ENCODE peak calls at places on chromosome 14, in four cellular contexts. G is spleen, Z is A549, O is upper lobe of right lung. Y is an unnamed sample.

GRCh38 chr14:93713726-93714405 is 74.4 kb downstream of the PRIMA1 start:
- DNase-seq in G (peak; percentile 61), O (no peak), Z (no peak), Y (no peak)

GRCh38 chr14:63544641-63545234 is 1.6 kb upstream of the PPP2R5E start:
- DNase-seq in O (no peak), G (no peak), Z (peak; percentile 47), Y (no peak)

GRCh38 chr14:86912689-86913088 is 1080.3 kb downstream of the GALC start:
- DNase-seq in O (no peak), Z (no peak), G (no peak), Y (no peak)

GRCh38 chr14:20684662-20685456 is 499 bp downstream of the RNASE4 start:
- DNase-seq in G (no peak), O (no peak), Z (peak; percentile 34), Y (no peak)

GRCh38 chr14:75046899-75047298 is 4.4 kb downstream of the MLH3 start:
- DNase-seq in Z (no peak), G (no peak), O (no peak), Y (no peak)

GRCh38 chr14:36579573-36580140 is 2.8 kb downstream of the NKX2-8 start:
- DNase-seq in G (no peak), O (no peak), Z (no peak), Y (no peak)

GRCh38 chr14:67705211-67705610 is 3.5 kb downstream of the RDH12 start:
- DNase-seq in Z (no peak), O (no peak), G (no peak), Y (no peak)

GRCh38 chr14:55086939-55087338 is 35.5 kb downstream of the MAPK1IP1L start:
- DNase-seq in O (no peak), Z (no peak), G (no peak), Y (no peak)

GRCh38 chr14:29442720-29443119 is 484.9 kb downstream of the PRKD1 start:
- DNase-seq in Z (no peak), O (no peak), G (no peak), Y (no peak)

GRCh38 chr14:100067481-100067880 is 2.3 kb downstream of the EVL start:
- DNase-seq in O (no peak), G (no peak), Z (no peak), Y (no peak)

GRCh38 chr14:42424501-42424900 is 817.8 kb downstream of the LRFN5 start:
- DNase-seq in Z (no peak), O (no peak), G (no peak), Y (no peak)

GRCh38 chr14:54650331-54651017 is 83.5 kb downstream of the SAMD4A start:
- DNase-seq in G (no peak), O (peak; percentile 70), Z (peak; percentile 21), Y (no peak)

GRCh38 chr14:105082703-105083102 is 17.5 kb upstream of the GPR132 start:
- DNase-seq in Z (no peak), O (peak; percentile 6), G (no peak), Y (peak; percentile 21)

GRCh38 chr14:81068384-81068783 is 113.0 kb downstream of the TSHR start:
- DNase-seq in G (no peak), O (no peak), Z (no peak), Y (no peak)

GRCh38 chr14:24311837-24312615 is 724 bp downstream of the LTB4R start:
- DNase-seq in G (peak; percentile 75), Z (no peak), O (no peak), Y (no peak)

GRCh38 chr14:33435911-33436310 is 497.2 kb downstream of the NPAS3 start:
- DNase-seq in O (no peak), G (no peak), Z (no peak), Y (no peak)

GRCh38 chr14:56199095-56199975 is 81.1 kb downstream of the PELI2 start:
- DNase-seq in G (no peak), Z (peak; percentile 63), O (no peak), Y (no peak)

GRCh38 chr14:69358233-69358963 is 39.7 kb downstream of the ERH start:
- DNase-seq in G (no peak), O (no peak), Z (no peak), Y (no peak)

GRCh38 chr14:79586401-79586800 is 624.9 kb downstream of the DIO2 start:
- DNase-seq in Z (no peak), G (no peak), O (peak; percentile 76), Y (no peak)

GRCh38 chr14:69963966-69964365 is 84.8 kb downstream of the SMOC1 start:
- DNase-seq in Z (no peak), O (no peak), G (no peak), Y (no peak)

GRCh38 chr14:74648643-74649042 is 36.6 kb upstream of the LTBP2 start:
- DNase-seq in G (no peak), Z (no peak), O (no peak), Y (no peak)

GRCh38 chr14:101589486-101590015 is 28.3 kb downstream of the DIO3 start:
- DNase-seq in Z (no peak), G (peak; percentile 40), O (peak; percentile 45), Y (no peak)

GRCh38 chr14:105489607-105490317 is 1.3 kb upstream of the TEDC1 start:
- DNase-seq in G (peak; percentile 94), Z (peak; percentile 78), O (peak; percentile 89), Y (no peak)

GRCh38 chr14:63938198-63939005 is 85.6 kb downstream of the SYNE2 start:
- DNase-seq in O (no peak), Z (no peak), G (no peak), Y (no peak)

GRCh38 chr14:21025374-21026151 is 702 bp upstream of the NDRG2 start:
- DNase-seq in O (peak; percentile 76), Z (no peak), G (peak; percentile 83), Y (no peak)

GRCh38 chr14:99188721-99189120 is 83.3 kb downstream of the BCL11B start:
- DNase-seq in G (no peak), O (no peak), Z (no peak), Y (no peak)

GRCh38 chr14:98633380-98633779 is 638.6 kb downstream of the BCL11B start:
- DNase-seq in O (no peak), Z (no peak), G (no peak), Y (no peak)

GRCh38 chr14:82854851-82855250 is 1321.2 kb upstream of the SEL1L start:
- DNase-seq in G (no peak), Z (no peak), O (no peak), Y (no peak)

GRCh38 chr14:28584951-28585350 is 181.6 kb upstream of the FOXG1 start:
- DNase-seq in G (no peak), Z (no peak), O (no peak), Y (no peak)

GRCh38 chr14:85731198-85731597 is 201.3 kb downstream of the FLRT2 start:
- DNase-seq in Z (no peak), G (no peak), O (no peak), Y (no peak)

GRCh38 chr14:74261288-74261687 is 22.0 kb downstream of the VSX2 start:
- DNase-seq in G (no peak), O (no peak), Z (no peak), Y (no peak)

GRCh38 chr14:95362180-95362494 is 42.4 kb upstream of the CLMN start:
- DNase-seq in O (no peak), Z (no peak), G (no peak), Y (no peak)

GRCh38 chr14:95363468-95363954 is 43.8 kb upstream of the CLMN start:
- DNase-seq in G (no peak), O (no peak), Z (no peak), Y (no peak)

GRCh38 chr14:95361373-95362179 is 41.9 kb upstream of the CLMN start:
- DNase-seq in O (peak; percentile 75), Z (peak; percentile 25), G (peak; percentile 84), Y (no peak)

GRCh38 chr14:95360828-95361227 is 41.1 kb upstream of the CLMN start:
- DNase-seq in Z (no peak), G (no peak), O (no peak), Y (no peak)

GRCh38 chr14:95359974-95360826 is 40.5 kb upstream of the CLMN start:
- DNase-seq in O (no peak), Z (no peak), G (no peak), Y (no peak)
- H3K4me3 ChIP-seq in O (no peak overlapping the region), Z (no peak overlapping the region), G (no peak overlapping the region), Y (no peak overlapping the region)

GRCh38 chr14:89245802-89246201 is 171.2 kb downstream of the FOXN3 start:
- DNase-seq in Z (no peak), O (no peak), G (no peak), Y (no peak)
- H3K27ac ChIP-seq in Z (no peak overlapping the region), O (no peak overlapping the region), G (no peak overlapping the region), Y (peak overlapping the region; percentile 91)

GRCh38 chr14:23307687-23308644 is 1.3 kb downstream of the BCL2L2 start:
- DNase-seq in Z (no peak), G (no peak), O (no peak), Y (no peak)

GRCh38 chr14:23308721-23309445 is 2.2 kb downstream of the BCL2L2 start:
- DNase-seq in Z (no peak), O (no peak), G (no peak), Y (no peak)

GRCh38 chr14:23307146-23307447 is 464 bp downstream of the BCL2L2 start:
- DNase-seq in O (no peak), G (no peak), Z (no peak), Y (no peak)

GRCh38 chr14:23306113-23306411 is 571 bp upstream of the BCL2L2 start:
- DNase-seq in Z (no peak), G (no peak), O (no peak), Y (no peak)

GRCh38 chr14:23306412-23307145 is at the start of gene BCL2L2:
- DNase-seq in Z (peak; percentile 66), O (peak; percentile 95), G (peak; percentile 90), Y (peak; percentile 94)
- H3K4me3 ChIP-seq in Z (peak within 1 kb of the TSS; percentile 74), O (peak within 1 kb of the TSS; percentile 79), G (peak within 1 kb of the TSS; percentile 57), Y (peak within 1 kb of the TSS; percentile 81)

DNA sequence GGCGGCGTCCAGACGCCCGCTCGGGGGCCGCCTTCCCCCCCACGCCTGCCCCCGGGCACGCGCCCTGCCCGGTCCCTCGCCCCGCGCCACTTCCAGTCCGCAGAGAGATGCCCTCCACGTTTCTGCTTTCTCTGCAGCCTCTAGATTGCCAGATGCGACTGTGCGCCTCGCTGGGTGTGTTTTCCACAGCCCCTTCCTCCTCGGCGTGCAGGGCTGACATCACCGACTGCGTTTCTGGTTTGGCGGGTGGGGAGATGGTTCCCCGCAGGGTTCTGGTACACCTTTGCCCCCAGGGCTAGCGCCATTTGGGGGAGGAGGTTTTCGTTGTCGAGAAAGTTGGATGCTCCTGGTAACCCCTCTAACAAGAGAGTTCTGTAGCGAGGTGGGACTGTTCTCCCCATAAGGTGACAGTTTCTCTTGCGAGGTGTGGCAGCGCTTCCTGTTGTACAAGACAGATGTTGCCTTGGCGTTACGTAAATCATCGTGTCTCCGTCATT is 1.5 kb downstream of the CALM1 start:
- DNase-seq in O (peak; percentile 79), G (peak; percentile 92), Z (no peak), Y (no peak)
- H3K27ac ChIP-seq in O (peak overlapping the region; percentile 89), G (peak overlapping the region; percentile 90), Z (peak overlapping the region; percentile 88), Y (peak overlapping the region; percentile 77)

DNA sequence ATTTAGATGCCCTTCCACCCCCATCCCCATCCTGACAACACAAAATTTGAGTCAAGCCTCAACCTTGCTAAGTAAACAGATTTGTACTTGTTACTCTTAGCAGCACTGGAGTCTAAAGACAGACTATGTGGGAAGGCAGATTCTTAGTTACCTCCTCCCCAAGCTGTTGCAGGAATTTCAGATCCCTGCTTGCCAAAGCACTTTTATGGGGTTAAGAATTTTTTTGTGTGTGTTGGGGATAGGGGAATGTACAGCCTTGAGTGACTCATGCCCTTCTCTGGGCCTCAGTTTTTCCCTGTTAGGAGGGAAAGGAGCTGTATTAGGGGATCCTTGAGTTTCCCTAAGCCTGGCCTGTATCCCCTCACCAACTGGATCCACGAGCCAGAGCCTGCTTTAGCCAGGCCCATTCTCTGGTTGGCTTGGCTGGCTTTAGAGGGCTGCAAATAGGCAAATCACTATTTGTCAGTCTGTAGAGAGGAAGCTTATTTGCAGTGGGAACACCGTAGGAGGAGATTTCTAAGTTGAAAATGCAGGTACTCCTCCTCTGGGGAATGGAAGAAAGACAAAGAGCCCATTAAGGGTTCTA is 27.7 kb upstream of the RNU6-8 start:
- DNase-seq in O (no peak), Z (peak; percentile 16), G (no peak), Y (no peak)
- H3K4me3 ChIP-seq in O (no peak overlapping the region), Z (no peak overlapping the region), G (no peak overlapping the region), Y (no peak overlapping the region)